ENCODE peak calls at places on chromosomes 5 and 9, in six cellular contexts. I, W, H, D, M and J are unnamed samples.
A peak's percentile ranks its signal among the peaks of the same experiment; 100 is the strongest.

GRCh38 chr9:125659201-125659840 is 47.7 kb downstream of the MAPKAP1 start:
- DNase-seq in I (no peak), W (no peak), H (no peak), D (no peak), M (no peak), J (no peak)

GRCh38 chr5:4905674-4906528 is 234.2 kb upstream of the ADAMTS16 start:
- DNase-seq in I (no peak), W (no peak), H (no peak), D (no peak), M (peak; percentile 58), J (no peak)

GRCh38 chr5:149702953-149703646 is 27.0 kb upstream of the PPARGC1B start:
- DNase-seq in I (no peak), W (no peak), H (no peak), D (no peak), M (no peak), J (no peak)

GRCh38 chr9:119153402-119153801 is 215.8 kb downstream of the BRINP1 start:
- DNase-seq in I (no peak), W (no peak), H (no peak), D (no peak), M (no peak), J (no peak)

GRCh38 chr5:76422175-76422574 is 19.1 kb downstream of the IQGAP2 start:
- DNase-seq in I (no peak), W (no peak), H (no peak), D (peak; percentile 58), M (no peak), J (no peak)

GRCh38 chr5:33049845-33050244 is 338.7 kb downstream of the NPR3 start:
- DNase-seq in I (peak; percentile 87), W (no peak), H (peak; percentile 93), D (peak; percentile 83), M (peak; percentile 75), J (no peak)

GRCh38 chr9:18673179-18673578 is 199.2 kb downstream of the ADAMTSL1 start:
- DNase-seq in I (no peak), W (no peak), H (no peak), D (no peak), M (no peak), J (no peak)

GRCh38 chr5:173458819-173459218 is 130.6 kb upstream of the STC2 start:
- DNase-seq in I (peak; percentile 68), W (no peak), H (peak; percentile 84), D (no peak), M (no peak), J (no peak)

GRCh38 chr5:173890195-173890951 is 2.2 kb downstream of the CPEB4 start:
- DNase-seq in I (peak; percentile 27), W (peak; percentile 50), H (peak; percentile 47), D (no peak), M (peak; percentile 85), J (peak; percentile 16)

GRCh38 chr9:29322240-29322639 is 1749.0 kb upstream of the C9orf72 start:
- DNase-seq in I (no peak), W (no peak), H (no peak), D (no peak), M (no peak), J (no peak)

GRCh38 chr5:127003798-127004495 is 26.4 kb downstream of the MARCHF3 start:
- DNase-seq in I (no peak), W (no peak), H (no peak), D (no peak), M (no peak), J (no peak)

GRCh38 chr5:152246401-152246800 is 158.7 kb downstream of the NMUR2 start:
- DNase-seq in I (no peak), W (peak; percentile 87), H (peak; percentile 4), D (peak; percentile 6), M (no peak), J (peak; percentile 83)

GRCh38 chr5:43658499-43658898 is 55.5 kb downstream of the NNT start:
- DNase-seq in I (peak; percentile 74), W (no peak), H (peak; percentile 65), D (no peak), M (no peak), J (no peak)

GRCh38 chr5:16574789-16575785 is 41.7 kb downstream of the RETREG1 start:
- DNase-seq in I (peak; percentile 81), W (no peak), H (peak; percentile 88), D (peak; percentile 93), M (peak; percentile 59), J (no peak)

GRCh38 chr9:107731115-107731762 is 241.7 kb upstream of the KLF4 start:
- DNase-seq in I (no peak), W (no peak), H (no peak), D (no peak), M (no peak), J (no peak)

GRCh38 chr5:136052692-136053335 is 24.0 kb downstream of the TGFBI start:
- DNase-seq in I (no peak), W (no peak), H (no peak), D (no peak), M (no peak), J (no peak)

GRCh38 chr5:35214051-35214450 is 16.2 kb downstream of the PRLR start:
- DNase-seq in I (no peak), W (no peak), H (no peak), D (no peak), M (peak; percentile 88), J (no peak)

GRCh38 chr9:112699230-112699629 is 18.7 kb downstream of the INIP start:
- DNase-seq in I (no peak), W (no peak), H (no peak), D (no peak), M (no peak), J (no peak)

GRCh38 chr5:56161927-56162326 is 71.2 kb downstream of the ANKRD55 start:
- DNase-seq in I (no peak), W (no peak), H (no peak), D (no peak), M (no peak), J (no peak)

GRCh38 chr9:70602364-70603019 is 188.0 kb upstream of the KLF9 start:
- DNase-seq in I (peak; percentile 88), W (peak; percentile 73), H (peak; percentile 92), D (peak; percentile 77), M (peak; percentile 89), J (peak; percentile 52)

GRCh38 chr5:1564182-1564748 is 40.5 kb upstream of the LPCAT1 start:
- DNase-seq in I (peak; percentile 31), W (no peak), H (peak; percentile 65), D (no peak), M (peak; percentile 70), J (no peak)

GRCh38 chr5:128464596-128464995 is 73.4 kb downstream of the FBN2 start:
- DNase-seq in I (peak; percentile 22), W (no peak), H (peak; percentile 36), D (no peak), M (no peak), J (no peak)

GRCh38 chr5:130912088-130912487 is 253.0 kb downstream of the HINT1 start:
- DNase-seq in I (peak; percentile 7), W (no peak), H (no peak), D (no peak), M (no peak), J (no peak)

GRCh38 chr9:114390952-114391351 is 3.2 kb upstream of the AKNA start:
- DNase-seq in I (no peak), W (no peak), H (no peak), D (no peak), M (no peak), J (no peak)

GRCh38 chr5:72209515-72210115 is 102.3 kb downstream of the MAP1B start:
- DNase-seq in I (peak; percentile 27), W (no peak), H (peak; percentile 77), D (peak; percentile 29), M (no peak), J (no peak)

GRCh38 chr5:146662229-146662628 is 146.2 kb upstream of the GPR151 start:
- DNase-seq in I (peak; percentile 7), W (no peak), H (no peak), D (no peak), M (no peak), J (no peak)

GRCh38 chr5:65483474-65484346 is 2.0 kb upstream of the ADAMTS6 start:
- DNase-seq in I (peak; percentile 80), W (peak; percentile 77), H (peak; percentile 80), D (no peak), M (no peak), J (no peak)

GRCh38 chr9:96241391-96241809 is 60.6 kb downstream of the HSD17B3 start:
- DNase-seq in I (no peak), W (no peak), H (no peak), D (no peak), M (no peak), J (no peak)

GRCh38 chr5:10474521-10475075 is 32.9 kb downstream of the ROPN1L start:
- DNase-seq in I (peak; percentile 88), W (no peak), H (peak; percentile 75), D (no peak), M (no peak), J (no peak)

GRCh38 chr5:172680921-172681320 is 39.9 kb downstream of the NEURL1B start:
- DNase-seq in I (no peak), W (no peak), H (no peak), D (no peak), M (no peak), J (no peak)

GRCh38 chr9:33721674-33722358 is 73.5 kb upstream of the PRSS3 start:
- DNase-seq in I (peak; percentile 69), W (peak; percentile 92), H (peak; percentile 88), D (peak; percentile 16), M (peak; percentile 93), J (peak; percentile 96)

GRCh38 chr5:53031695-53032096 is 42.5 kb downstream of the ITGA2 start:
- DNase-seq in I (peak; percentile 60), W (peak; percentile 38), H (peak; percentile 81), D (no peak), M (peak; percentile 64), J (no peak)
- TF ChIP-seq CTCF in I (no peak), W (no peak), H (no peak), D (no peak), M (no peak), J (no peak)

DNA sequence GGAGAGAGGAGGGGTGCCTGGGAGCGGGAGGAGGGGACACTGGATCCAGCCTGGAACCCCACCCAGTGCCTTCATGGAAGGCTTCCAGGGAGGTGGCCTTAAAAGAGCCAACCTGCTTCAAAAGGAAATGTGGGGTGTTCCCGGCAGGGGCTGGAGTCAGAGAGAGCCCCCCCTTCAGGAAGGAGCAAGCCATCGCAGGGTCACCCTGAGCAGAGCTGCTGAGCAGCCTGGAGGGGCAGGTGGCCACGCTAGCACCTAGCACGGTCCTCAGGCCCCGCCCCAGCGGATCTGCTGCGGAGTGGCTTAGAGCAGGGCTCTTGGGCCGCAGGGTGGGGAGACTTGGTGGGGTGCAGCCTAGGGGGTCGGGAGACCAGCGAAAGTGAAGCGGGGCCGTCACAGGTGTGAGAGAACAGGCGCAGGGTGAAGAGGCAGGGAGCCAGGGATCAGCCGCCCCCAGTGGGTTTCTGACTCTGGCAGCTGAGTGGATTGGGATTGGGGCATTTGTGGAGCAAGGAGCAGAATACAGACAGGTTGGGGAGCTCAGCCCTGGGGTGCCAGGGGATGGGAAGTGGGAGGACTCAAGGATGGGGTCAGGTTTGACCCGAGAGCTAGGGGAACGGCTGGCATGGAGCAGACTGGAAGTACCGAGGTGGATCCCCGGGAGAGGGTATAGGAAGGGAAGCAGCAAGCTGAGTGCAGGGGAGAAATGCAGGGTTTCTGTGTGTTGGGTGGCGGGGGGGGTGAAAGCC is 1.5 kb downstream of the LCN2 start:
- DNase-seq in I (no peak), W (peak; percentile 17), H (no peak), D (no peak), M (no peak), J (peak; percentile 28)
- TF ChIP-seq CTCF in I (peak; percentile 11), W (peak; percentile 32), H (no peak), D (peak; percentile 48), M (no peak), J (peak; percentile 11)

GRCh38 chr5:14667290-14667689 is 2.8 kb downstream of the OTULIN start:
- DNase-seq in I (no peak), W (no peak), H (no peak), D (no peak), M (no peak), J (no peak)
- TF ChIP-seq CTCF in I (no peak), W (no peak), H (no peak), D (no peak), M (no peak), J (no peak)

GRCh38 chr9:128636024-128636390 is 20.6 kb downstream of the DYNC2I2 start:
- DNase-seq in I (no peak), W (peak; percentile 58), H (peak; percentile 22), D (no peak), M (peak; percentile 86), J (peak; percentile 29)
- TF ChIP-seq CTCF in I (peak; percentile 19), W (peak; percentile 13), H (no peak), D (peak; percentile 43), M (peak; percentile 36), J (no peak)